ENCODE peak calls at places on chromosomes 6 and 20, in seven cellular contexts. J is fibroblast of pulmonary artery; F is activated CD4-positive, alpha-beta T cell treated with anti-CD3 and anti-CD28 coated beads, Interleukin-2, amount 10 ng/mL, durations not matched to agents 7 days and 5 days; Y is RPMI8226; K is nephron progenitor cell; Q is stromal cell of bone marrow; W is foreskin fibroblast. Z is an unnamed sample.

GRCh38 chr6:139534472-139535115 is 160.1 kb upstream of the CITED2 start:
- DNase-seq in J (no peak), F (peak), Y (no peak), K (no peak), Q (no peak), W (no peak), Z (peak)

GRCh38 chr6:106547961-106548453 is 81.3 kb downstream of the RTN4IP1 start:
- DNase-seq in J (peak), F (peak), Y (no peak), K (no peak), Q (no peak), W (peak), Z (no peak)

GRCh38 chr6:158868122-158868480 is 48.9 kb upstream of the EZR start:
- DNase-seq in J (no peak), F (no peak), Y (no peak), K (no peak), Q (no peak), W (no peak), Z (no peak)

GRCh38 chr20:15708984-15709598 is 864.2 kb downstream of the KIF16B start:
- DNase-seq in J (peak), F (peak), Y (peak), K (peak), Q (no peak), W (no peak), Z (peak)

GRCh38 chr20:18774207-18774606 is 39.4 kb upstream of the SCP2D1 start:
- DNase-seq in J (no peak), F (no peak), Y (no peak), K (no peak), Q (no peak), W (no peak), Z (no peak)

GRCh38 chr20:56359212-56360132 is 698 bp downstream of the FAM210B start:
- DNase-seq in J (peak), F (peak), Y (peak), K (peak), Q (peak), W (peak), Z (peak)

GRCh38 chr6:26205161-26205624 is 118.0 kb downstream of the HFE start:
- DNase-seq in J (peak), F (peak), Y (peak), K (peak), Q (peak), W (peak), Z (peak)

GRCh38 chr6:156597130-156597529 is 180.0 kb upstream of the ARID1B start:
- DNase-seq in J (no peak), F (no peak), Y (no peak), K (no peak), Q (no peak), W (no peak), Z (no peak)

GRCh38 chr20:50242548-50242862 is 51.9 kb downstream of the CEBPB start:
- DNase-seq in J (no peak), F (no peak), Y (no peak), K (no peak), Q (no peak), W (no peak), Z (no peak)

GRCh38 chr20:25864986-25865714 is 168.5 kb upstream of the ZNF337 start:
- DNase-seq in J (no peak), F (no peak), Y (no peak), K (no peak), Q (no peak), W (no peak), Z (no peak)

GRCh38 chr6:101110814-101111213 is 229.7 kb upstream of the ASCC3 start:
- DNase-seq in J (peak), F (no peak), Y (no peak), K (no peak), Q (no peak), W (peak), Z (no peak)

GRCh38 chr6:31350973-31351733 is 5.8 kb downstream of the HLA-B start:
- DNase-seq in J (no peak), F (no peak), Y (no peak), K (no peak), Q (no peak), W (no peak), Z (no peak)

GRCh38 chr20:36462440-36463211 is 78.7 kb upstream of the MYL9 start:
- DNase-seq in J (peak), F (no peak), Y (no peak), K (peak), Q (no peak), W (peak), Z (peak)

GRCh38 chr20:63577317-63577894 is 3.4 kb upstream of the HELZ2 start:
- DNase-seq in J (no peak), F (no peak), Y (no peak), K (no peak), Q (no peak), W (no peak), Z (no peak)

GRCh38 chr6:75210885-75211739 is 5.3 kb upstream of the COL12A1 start:
- DNase-seq in J (peak), F (peak), Y (peak), K (peak), Q (no peak), W (peak), Z (peak)

GRCh38 chr20:48153523-48153922 is 368.2 kb upstream of the SULF2 start:
- DNase-seq in J (peak), F (no peak), Y (peak), K (no peak), Q (no peak), W (no peak), Z (no peak)

GRCh38 chr6:157232161-157232895 is 91.0 kb downstream of the TMEM242 start:
- DNase-seq in J (no peak), F (no peak), Y (no peak), K (no peak), Q (no peak), W (no peak), Z (no peak)

GRCh38 chr6:113402541-113402940 is 454.6 kb upstream of the MARCKS start:
- DNase-seq in J (no peak), F (no peak), Y (no peak), K (no peak), Q (no peak), W (no peak), Z (no peak)

GRCh38 chr6:158772851-158773371 is 46.3 kb downstream of the EZR start:
- DNase-seq in J (peak), F (no peak), Y (no peak), K (no peak), Q (no peak), W (peak), Z (no peak)

GRCh38 chr20:38866265-38867061 is 59.8 kb upstream of the FAM83D start:
- DNase-seq in J (no peak), F (no peak), Y (no peak), K (no peak), Q (no peak), W (no peak), Z (no peak)

GRCh38 chr20:12482661-12483060 is 526.1 kb upstream of the SPTLC3 start:
- DNase-seq in J (no peak), F (no peak), Y (no peak), K (no peak), Q (no peak), W (no peak), Z (no peak)

GRCh38 chr6:84220809-84221409 is 6.5 kb downstream of the CEP162 start:
- DNase-seq in J (peak), F (no peak), Y (peak), K (no peak), Q (peak), W (peak), Z (peak)

GRCh38 chr6:128743974-128744765 is 138.8 kb upstream of the LAMA2 start:
- DNase-seq in J (no peak), F (no peak), Y (no peak), K (no peak), Q (no peak), W (no peak), Z (no peak)

Z was measured in KBM-7.